ENCODE peak calls at places on chromosomes 1 and 21, in ten cellular contexts. T is aorta, S is GM20000, N is NCI-H2107, J is PC-9, Y is hypothalamus, W is IMR-90, Q is AG09309, G is dorsolateral prefrontal cortex, U is Panc1. I is an unnamed sample.

GRCh38 chr1:16162163-16162822 is 6.4 kb upstream of the EPHA2 start:
- DNase-seq in S (no peak), G (no peak), T (no peak), W (no peak), J (no peak), N (no peak), U (no peak), Q (no peak), Y (no peak), I (no peak)

GRCh38 chr1:69082312-69082711 is 485.4 kb upstream of the LRRC7 start:
- DNase-seq in Y (no peak), S (no peak), W (no peak), N (no peak), G (no peak), J (no peak), T (no peak), Q (no peak), U (no peak), I (no peak)

GRCh38 chr1:161198206-161198876 is 513 bp downstream of the ADAMTS4 start:
- DNase-seq in N (no peak), J (peak; percentile 76), Q (no peak), S (no peak), U (no peak), T (peak; percentile 55), G (peak; percentile 52), Y (peak; percentile 45), W (no peak), I (no peak)

GRCh38 chr1:234954613-234955012 is 174.0 kb downstream of the TOMM20 start:
- DNase-seq in S (no peak), Q (no peak), G (no peak), Y (no peak), N (no peak), U (no peak), J (no peak), T (no peak), W (no peak), I (no peak)

GRCh38 chr1:245785433-245785832 is 630.6 kb downstream of the KIF26B start:
- DNase-seq in J (no peak), G (no peak), N (no peak), Q (no peak), T (no peak), U (no peak), W (no peak), Y (no peak), S (no peak), I (no peak)

GRCh38 chr1:95072532-95073419 is at the start of gene ALG14:
- DNase-seq in W (peak; percentile 96), Y (peak; percentile 96), S (peak; percentile 85), U (peak; percentile 87), G (peak; percentile 91), J (peak; percentile 89), T (peak; percentile 97), N (peak; percentile 93), Q (peak; percentile 79), I (peak; percentile 94)

GRCh38 chr1:76053021-76053420 is 21.5 kb upstream of the ST6GALNAC3 start:
- DNase-seq in G (no peak), J (no peak), U (no peak), W (no peak), Q (no peak), N (no peak), S (no peak), Y (no peak), T (no peak), I (no peak)

GRCh38 chr1:118979754-118980270 is 8.3 kb downstream of the TBX15 start:
- DNase-seq in G (no peak), N (no peak), S (no peak), W (no peak), U (no peak), J (no peak), Y (no peak), Q (no peak), T (no peak), I (no peak)

GRCh38 chr1:35561297-35561971 is 3.8 kb downstream of the NCDN start:
- DNase-seq in S (no peak), N (no peak), T (no peak), G (peak; percentile 53), U (no peak), Q (no peak), J (no peak), Y (peak; percentile 48), W (no peak), I (no peak)

GRCh38 chr1:27349784-27350672 is 8.2 kb downstream of the SYTL1 start:
- DNase-seq in S (no peak), G (no peak), U (no peak), Y (no peak), N (peak; percentile 26), W (peak; percentile 60), T (no peak), J (no peak), Q (no peak), I (no peak)

GRCh38 chr1:164858233-164858632 is 299.2 kb downstream of the PBX1 start:
- DNase-seq in W (no peak), J (no peak), S (no peak), T (no peak), U (no peak), Y (no peak), N (no peak), Q (no peak), G (no peak), I (no peak)

GRCh38 chr21:43986544-43987451 is 25.3 kb upstream of the TRAPPC10 start:
- DNase-seq in J (no peak), T (no peak), Q (no peak), G (no peak), Y (peak; percentile 31), S (no peak), W (no peak), U (no peak), N (no peak), I (no peak)

GRCh38 chr1:119361611-119362010 is 7.0 kb upstream of the HAO2 start:
- DNase-seq in Y (no peak), S (no peak), G (no peak), Q (no peak), W (no peak), N (no peak), T (no peak), U (no peak), J (no peak), I (no peak)

GRCh38 chr1:114641377-114641776 is 28.5 kb downstream of the DENND2C start:
- DNase-seq in G (no peak), Q (no peak), U (no peak), J (no peak), T (no peak), S (no peak), W (no peak), Y (no peak), N (no peak), I (no peak)

GRCh38 chr1:25811384-25812082 is 8.2 kb upstream of the MTFR1L start:
- DNase-seq in Q (no peak), J (no peak), W (no peak), S (no peak), N (no peak), Y (no peak), G (peak; percentile 24), U (no peak), T (no peak), I (no peak)

GRCh38 chr21:34992736-34993135 is 56.4 kb downstream of the RUNX1 start:
- DNase-seq in W (peak; percentile 73), S (no peak), G (no peak), T (peak; percentile 58), Q (peak; percentile 65), N (no peak), Y (no peak), J (no peak), U (no peak), I (no peak)

GRCh38 chr21:28253378-28253777 is 739.3 kb downstream of the LTN1 start:
- DNase-seq in Q (peak; percentile 13), G (no peak), W (peak; percentile 62), U (no peak), Y (no peak), N (no peak), S (no peak), J (no peak), T (no peak), I (peak; percentile 76)

GRCh38 chr1:33168556-33169289 is 13.1 kb downstream of the TRIM62 start:
- DNase-seq in W (peak; percentile 26), U (no peak), J (no peak), Q (no peak), Y (no peak), G (no peak), N (no peak), S (no peak), T (no peak), I (no peak)

GRCh38 chr1:228163004-228163753 is 2.4 kb upstream of the IBA57 start:
- DNase-seq in W (no peak), G (no peak), T (no peak), Y (no peak), Q (no peak), U (no peak), S (no peak), J (peak; percentile 83), N (no peak), I (no peak)

GRCh38 chr1:214678386-214678785 is 75.4 kb downstream of the CENPF start:
- DNase-seq in Q (no peak), S (no peak), Y (no peak), J (no peak), U (no peak), W (peak; percentile 37), N (no peak), T (no peak), G (no peak), I (no peak)

GRCh38 chr1:53075206-53075605 is 13.2 kb downstream of the PODN start:
- DNase-seq in Y (no peak), W (no peak), N (no peak), S (no peak), J (no peak), T (peak; percentile 40), U (no peak), Q (no peak), G (peak; percentile 17), I (no peak)

GRCh38 chr1:16071614-16072013 is 1.8 kb downstream of the FAM131C start:
- DNase-seq in S (no peak), T (no peak), N (no peak), G (no peak), U (no peak), J (no peak), Q (no peak), Y (no peak), W (no peak), I (no peak)

GRCh38 chr1:228020686-228021525 is 14.1 kb downstream of the WNT3A start:
- DNase-seq in S (no peak), W (no peak), J (no peak), U (no peak), Q (no peak), T (peak; percentile 30), N (no peak), Y (no peak), G (peak; percentile 11), I (no peak)

GRCh38 chr1:209457618-209458017 is 125.9 kb upstream of the CAMK1G start:
- DNase-seq in Y (no peak), U (no peak), J (no peak), N (no peak), T (no peak), Q (no peak), G (no peak), W (no peak), S (no peak), I (no peak)

GRCh38 chr1:38579056-38579455 is 280.5 kb downstream of the RRAGC start:
- DNase-seq in G (no peak), Y (no peak), N (no peak), T (no peak), U (no peak), W (no peak), J (no peak), Q (no peak), S (no peak), I (no peak)

GRCh38 chr21:29078884-29079765 is 5.7 kb upstream of the CCT8 start:
- DNase-seq in Y (no peak), G (no peak), W (no peak), J (no peak), T (peak; percentile 61), Q (no peak), S (no peak), U (no peak), N (no peak), I (peak; percentile 33)

GRCh38 chr1:234629026-234629425 is 19.0 kb upstream of the IRF2BP2 start:
- DNase-seq in Y (no peak), U (no peak), G (no peak), Q (no peak), J (no peak), W (no peak), N (no peak), S (no peak), T (no peak), I (no peak)

GRCh38 chr1:244435562-244436205 is 16.0 kb downstream of the ADSS2 start:
- DNase-seq in J (no peak), Y (no peak), U (no peak), N (no peak), T (no peak), W (peak; percentile 71), S (no peak), Q (peak; percentile 40), G (no peak), I (peak; percentile 88)